ENCODE peak calls at places on chromosome 10, in five cellular contexts. P is SK-N-SH, N is mammary epithelial cell, L is IMR-90, Y is H9. X is an unnamed sample.

GRCh38 chr10:103617362-103618026 is 124.0 kb downstream of the NEURL1 start:
- DNase-seq in P (no peak), N (no peak), L (no peak), Y (no peak), X (no peak)

GRCh38 chr10:127774771-127775559 is 38.0 kb downstream of the FOXI2 start:
- DNase-seq in P (no peak), N (no peak), L (no peak), Y (no peak), X (no peak)

GRCh38 chr10:54496852-54497251 is 304.2 kb downstream of the PCDH15 start:
- DNase-seq in P (no peak), N (no peak), L (no peak), Y (no peak), X (no peak)

GRCh38 chr10:97539523-97540200 is 32.9 kb upstream of the ANKRD2 start:
- DNase-seq in P (no peak), N (no peak), L (peak; percentile 84), Y (peak; percentile 77), X (no peak)

GRCh38 chr10:7406712-7407333 is 4.0 kb downstream of the SFMBT2 start:
- DNase-seq in P (no peak), N (no peak), L (no peak), Y (no peak), X (peak; percentile 73)

GRCh38 chr10:17175551-17175950 is 25.9 kb downstream of the TRDMT1 start:
- DNase-seq in P (no peak), N (no peak), L (peak; percentile 24), Y (no peak), X (no peak)

GRCh38 chr10:73965890-73966768 is 31.8 kb upstream of the VCL start:
- DNase-seq in P (no peak), N (peak; percentile 91), L (peak; percentile 99), Y (peak; percentile 98), X (peak; percentile 96)

GRCh38 chr10:88851706-88852105 is at the start of gene ANKRD22:
- DNase-seq in P (no peak), N (peak; percentile 99), L (peak; percentile 75), Y (peak; percentile 47), X (peak; percentile 71)

GRCh38 chr10:35765039-35765662 is 123.1 kb upstream of the FZD8 start:
- DNase-seq in P (no peak), N (no peak), L (no peak), Y (peak; percentile 65), X (peak; percentile 77)

GRCh38 chr10:104809288-104810090 is 168.4 kb downstream of the SORCS3 start:
- DNase-seq in P (no peak), N (peak; percentile 85), L (no peak), Y (peak; percentile 72), X (no peak)

GRCh38 chr10:73983096-73984047 is 14.5 kb upstream of the VCL start:
- DNase-seq in P (no peak), N (no peak), L (no peak), Y (no peak), X (no peak)

GRCh38 chr10:127897177-127897576 is 4.4 kb upstream of the CLRN3 start:
- DNase-seq in P (no peak), N (no peak), L (no peak), Y (no peak), X (no peak)

GRCh38 chr10:86489071-86489810 is 32.4 kb downstream of the WAPL start:
- DNase-seq in P (no peak), N (no peak), L (no peak), Y (no peak), X (no peak)

GRCh38 chr10:87105725-87106124 is 10.7 kb downstream of the SHLD2 start:
- DNase-seq in P (no peak), N (no peak), L (no peak), Y (no peak), X (no peak)

GRCh38 chr10:103553743-103554487 is 60.4 kb downstream of the NEURL1 start:
- DNase-seq in P (no peak), N (no peak), L (no peak), Y (no peak), X (peak; percentile 56)

GRCh38 chr10:20405050-20405449 is 492.1 kb downstream of the NEBL start:
- DNase-seq in P (no peak), N (no peak), L (no peak), Y (no peak), X (no peak)

GRCh38 chr10:20406607-20407188 is 490.4 kb downstream of the NEBL start:
- DNase-seq in P (no peak), N (no peak), L (no peak), Y (no peak), X (no peak)

DNA sequence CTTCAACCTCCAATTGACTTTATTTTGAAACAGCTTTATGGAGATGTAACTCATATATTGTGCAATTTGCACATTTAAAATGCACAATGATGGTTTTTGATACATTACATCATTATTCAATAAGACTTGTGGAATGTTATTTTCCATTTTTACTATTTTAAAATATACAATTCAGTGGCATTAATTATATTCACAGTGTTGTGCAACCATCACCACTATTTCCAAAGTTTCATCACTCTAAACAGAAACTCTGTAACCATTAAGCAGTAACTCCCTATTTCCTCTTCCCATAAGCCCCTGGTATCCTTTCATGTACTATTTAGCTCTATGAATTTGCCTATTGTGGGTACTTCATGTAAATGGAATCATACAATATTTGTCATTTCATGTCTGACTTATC is 489.7 kb downstream of the NEBL start:
- DNase-seq in P (no peak), N (no peak), L (no peak), Y (no peak), X (no peak)
- H3K9ac ChIP-seq in P (no peak overlapping the region), N (no peak overlapping the region), L (no peak overlapping the region), Y (no peak overlapping the region), X (no peak overlapping the region)

GRCh38 chr10:34295142-34295548 is 520.0 kb downstream of the PARD3 start:
- DNase-seq in P (no peak), N (no peak), L (peak; percentile 38), Y (no peak), X (peak; percentile 82)
- TF ChIP-seq CTCF in P (no peak), N (no peak), L (no peak), Y (no peak), X (no peak)

GRCh38 chr10:129843702-129844101 is 120.4 kb downstream of the EBF3 start:
- DNase-seq in P (no peak), N (no peak), L (no peak), Y (no peak), X (no peak)
- H3K9me3 ChIP-seq in P (no peaks in the 10 kb centered on the region), N (peaks cover 42% of the 10 kb centered on the region), L (peaks cover 20% of the 10 kb centered on the region), Y (no peaks in the 10 kb centered on the region), X (no peaks in the 10 kb centered on the region)

DNA sequence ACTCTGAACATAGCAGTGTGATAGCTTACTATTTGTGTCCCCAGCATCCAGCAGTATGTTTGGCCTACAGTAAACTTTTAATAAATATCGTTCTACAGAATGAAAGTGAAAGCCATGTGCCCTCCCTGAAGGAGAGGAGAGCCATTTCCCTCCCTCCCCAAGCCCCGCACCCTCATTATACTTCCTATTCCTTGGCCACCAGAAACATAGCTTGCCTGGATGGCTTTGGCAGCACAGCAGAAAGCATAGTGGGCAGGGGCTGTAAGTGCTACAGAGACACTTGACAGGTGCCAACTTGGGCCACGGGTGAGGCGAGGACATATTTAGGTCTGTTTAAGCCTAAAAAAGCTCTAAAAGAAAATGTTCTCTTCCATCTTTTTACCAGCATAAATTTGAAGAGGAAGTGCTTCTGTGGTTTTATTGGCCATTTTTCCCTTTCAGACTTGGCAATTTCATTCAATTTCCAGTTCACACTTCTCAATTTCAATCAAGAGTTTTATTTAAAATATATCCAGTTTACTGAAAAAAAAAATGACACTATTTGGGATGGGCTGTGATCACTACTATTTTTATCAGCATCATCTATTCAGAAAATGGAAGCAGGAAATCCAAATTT is 12.7 kb downstream of the HHEX start:
- DNase-seq in P (no peak), N (no peak), L (no peak), Y (no peak), X (no peak)
- H3K9ac ChIP-seq in P (no peak overlapping the region), N (no peak overlapping the region), L (no peak overlapping the region), Y (no peak overlapping the region), X (no peak overlapping the region)

DNA sequence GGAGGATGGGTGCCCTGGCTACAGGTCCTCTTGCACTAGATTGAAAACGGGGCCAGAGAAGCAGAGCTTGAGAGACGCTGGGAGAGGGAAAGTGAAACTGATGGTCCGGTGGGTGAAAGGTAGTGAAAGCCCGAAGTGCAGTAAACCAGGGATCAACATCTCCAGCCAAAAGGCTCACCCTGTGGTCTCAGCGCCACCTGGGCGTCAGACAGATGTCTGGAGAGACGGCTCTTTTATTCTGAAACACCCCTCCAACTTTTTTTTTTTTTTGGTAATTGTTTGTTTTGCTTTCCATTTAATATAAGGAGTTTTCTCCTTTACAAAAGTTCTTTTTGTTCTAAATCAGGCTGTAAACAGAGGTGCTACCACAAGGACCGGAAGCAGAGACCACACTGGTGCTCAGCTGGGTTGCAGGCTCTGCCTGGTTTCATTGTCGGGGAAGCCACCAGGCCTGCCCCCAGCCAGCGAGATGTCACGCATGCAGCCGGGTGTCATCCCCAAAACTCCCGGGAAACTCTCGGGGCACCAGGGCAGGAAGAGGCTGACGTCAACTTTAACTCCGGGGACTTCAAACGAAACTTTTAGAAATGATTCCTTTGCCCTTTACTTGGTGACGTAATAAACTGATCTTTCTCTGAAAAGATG is 11.2 kb downstream of the IL2RA start:
- DNase-seq in P (peak; percentile 31), N (peak; percentile 44), L (peak; percentile 44), Y (no peak), X (peak; percentile 88)
- TF ChIP-seq CTCF in P (peak; percentile 34), N (no peak), L (no peak), Y (peak; percentile 40), X (peak; percentile 37)

DNA sequence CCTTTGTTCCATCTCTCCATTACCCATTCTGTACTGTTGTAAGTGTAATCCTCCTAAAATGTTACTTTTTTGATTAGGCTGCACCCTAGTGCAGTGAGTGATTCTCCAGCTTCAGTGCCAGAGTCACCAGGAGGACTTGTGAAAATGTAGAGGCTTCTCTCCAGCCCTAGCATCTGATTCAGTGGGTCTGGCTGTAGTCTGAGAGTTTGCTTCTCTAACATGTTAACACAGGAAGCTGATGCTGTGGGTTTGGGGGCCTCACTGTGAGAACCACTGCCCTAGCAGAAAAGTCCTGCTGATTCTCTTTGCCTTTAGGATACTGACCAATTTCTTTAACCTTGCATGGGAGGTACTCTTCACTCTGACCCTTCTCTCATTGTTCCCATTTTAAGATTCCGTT is 24.4 kb downstream of the CSGALNACT2 start:
- DNase-seq in P (no peak), N (no peak), L (no peak), Y (no peak), X (no peak)
- H3K9me3 ChIP-seq in P (no peaks in the 10 kb centered on the region), N (no peaks in the 10 kb centered on the region), L (no peaks in the 10 kb centered on the region), Y (no peaks in the 10 kb centered on the region), X (no peaks in the 10 kb centered on the region)

X was measured in kidney.